ENCODE peak calls at places on chromosomes 7 and 10, in eight cellular contexts. One of them, this sample, is unnamed.
A peak's percentile ranks its signal among the peaks of the same experiment; 100 is the strongest.

GRCh38 chr7:92830532-92831110 is 5.8 kb downstream of the CDK6 start:
- DNase-seq in A549: no peak
- DNase-seq in adrenal gland: no peak
- DNase-seq in pancreas: no peak
- DNase-seq in upper lobe of left lung: no peak
- DNase-seq in neural progenitor cell: no peak
- DNase-seq in GM23338: no peak
- DNase-seq in lung: no peak
- DNase-seq in this sample: no peak

GRCh38 chr7:81514546-81514945 is 255.3 kb downstream of the HGF start:
- DNase-seq in A549: no peak
- DNase-seq in adrenal gland: no peak
- DNase-seq in pancreas: no peak
- DNase-seq in upper lobe of left lung: no peak
- DNase-seq in neural progenitor cell: no peak
- DNase-seq in GM23338: no peak
- DNase-seq in lung: no peak
- DNase-seq in this sample: no peak

GRCh38 chr7:119703895-119704294 is 569.1 kb upstream of the KCND2 start:
- DNase-seq in A549: no peak
- DNase-seq in adrenal gland: no peak
- DNase-seq in pancreas: no peak
- DNase-seq in upper lobe of left lung: no peak
- DNase-seq in neural progenitor cell: no peak
- DNase-seq in GM23338: no peak
- DNase-seq in lung: no peak
- DNase-seq in this sample: no peak

GRCh38 chr7:45592230-45592991 is 18.2 kb downstream of the ADCY1 start:
- DNase-seq in A549: no peak
- DNase-seq in adrenal gland: no peak
- DNase-seq in pancreas: no peak
- DNase-seq in upper lobe of left lung: peak; percentile 13
- DNase-seq in neural progenitor cell: peak; percentile 0
- DNase-seq in GM23338: no peak
- DNase-seq in lung: no peak
- DNase-seq in this sample: no peak

GRCh38 chr7:28093617-28094232 is 86.9 kb downstream of the JAZF1 start:
- DNase-seq in A549: peak; percentile 83
- DNase-seq in adrenal gland: peak; percentile 87
- DNase-seq in pancreas: no peak
- DNase-seq in upper lobe of left lung: peak; percentile 83
- DNase-seq in neural progenitor cell: peak; percentile 90
- DNase-seq in GM23338: peak; percentile 96
- DNase-seq in lung: peak; percentile 60
- DNase-seq in this sample: no peak

GRCh38 chr10:72218329-72218728 is 2.3 kb upstream of the ASCC1 start:
- DNase-seq in A549: no peak
- DNase-seq in adrenal gland: no peak
- DNase-seq in pancreas: no peak
- DNase-seq in upper lobe of left lung: no peak
- DNase-seq in neural progenitor cell: no peak
- DNase-seq in GM23338: no peak
- DNase-seq in lung: no peak
- DNase-seq in this sample: no peak

GRCh38 chr10:126640391-126640790 is 30.1 kb downstream of the C10orf90 start:
- DNase-seq in A549: no peak
- DNase-seq in adrenal gland: no peak
- DNase-seq in pancreas: no peak
- DNase-seq in upper lobe of left lung: no peak
- DNase-seq in neural progenitor cell: no peak
- DNase-seq in GM23338: no peak
- DNase-seq in lung: no peak
- DNase-seq in this sample: no peak

GRCh38 chr7:73991522-73992103 is 36.4 kb upstream of the ELN start:
- DNase-seq in A549: no peak
- DNase-seq in adrenal gland: no peak
- DNase-seq in pancreas: no peak
- DNase-seq in upper lobe of left lung: no peak
- DNase-seq in neural progenitor cell: no peak
- DNase-seq in GM23338: no peak
- DNase-seq in lung: no peak
- DNase-seq in this sample: no peak

GRCh38 chr7:129782257-129783096 is 170.3 kb downstream of the UBE2H start:
- DNase-seq in A549: no peak
- DNase-seq in adrenal gland: no peak
- DNase-seq in pancreas: no peak
- DNase-seq in upper lobe of left lung: no peak
- DNase-seq in neural progenitor cell: peak; percentile 58
- DNase-seq in GM23338: no peak
- DNase-seq in lung: no peak
- DNase-seq in this sample: no peak

GRCh38 chr10:117684673-117685211 is 142.2 kb downstream of the EMX2 start:
- DNase-seq in A549: peak; percentile 40
- DNase-seq in adrenal gland: peak; percentile 37
- DNase-seq in pancreas: no peak
- DNase-seq in upper lobe of left lung: peak; percentile 39
- DNase-seq in neural progenitor cell: peak; percentile 33
- DNase-seq in GM23338: peak; percentile 35
- DNase-seq in lung: peak; percentile 41
- DNase-seq in this sample: no peak

GRCh38 chr10:119355930-119356329 is 148.6 kb downstream of the GRK5 start:
- DNase-seq in A549: peak; percentile 53
- DNase-seq in adrenal gland: no peak
- DNase-seq in pancreas: no peak
- DNase-seq in upper lobe of left lung: no peak
- DNase-seq in neural progenitor cell: no peak
- DNase-seq in GM23338: peak; percentile 43
- DNase-seq in lung: no peak
- DNase-seq in this sample: no peak

GRCh38 chr7:30900803-30901362 is 10.8 kb upstream of the AQP1 start:
- DNase-seq in A549: no peak
- DNase-seq in adrenal gland: no peak
- DNase-seq in pancreas: no peak
- DNase-seq in upper lobe of left lung: no peak
- DNase-seq in neural progenitor cell: no peak
- DNase-seq in GM23338: no peak
- DNase-seq in lung: no peak
- DNase-seq in this sample: no peak

GRCh38 chr7:29771081-29771832 is 35.1 kb upstream of the WIPF3 start:
- DNase-seq in A549: no peak
- DNase-seq in adrenal gland: no peak
- DNase-seq in pancreas: no peak
- DNase-seq in upper lobe of left lung: no peak
- DNase-seq in neural progenitor cell: no peak
- DNase-seq in GM23338: no peak
- DNase-seq in lung: no peak
- DNase-seq in this sample: no peak

GRCh38 chr7:101109368-101109767 is 17.5 kb upstream of the SERPINE1 start:
- DNase-seq in A549: no peak
- DNase-seq in adrenal gland: no peak
- DNase-seq in pancreas: no peak
- DNase-seq in upper lobe of left lung: no peak
- DNase-seq in neural progenitor cell: no peak
- DNase-seq in GM23338: no peak
- DNase-seq in lung: no peak
- DNase-seq in this sample: no peak
- H3K27ac ChIP-seq in A549: peak overlapping the region; percentile 74
- H3K27ac ChIP-seq in adrenal gland: no peak overlapping the region
- H3K27ac ChIP-seq in pancreas: no peak overlapping the region
- H3K27ac ChIP-seq in upper lobe of left lung: no peak overlapping the region
- H3K27ac ChIP-seq in neural progenitor cell: no peak overlapping the region
- H3K27ac ChIP-seq in GM23338: no peak overlapping the region
- H3K27ac ChIP-seq in lung: no peak overlapping the region
- H3K27ac ChIP-seq in this sample: no peak overlapping the region

GRCh38 chr10:31701546-31701945 is 227.1 kb downstream of the ARHGAP12 start:
- DNase-seq in A549: no peak
- DNase-seq in adrenal gland: no peak
- DNase-seq in pancreas: no peak
- DNase-seq in upper lobe of left lung: no peak
- DNase-seq in neural progenitor cell: no peak
- DNase-seq in GM23338: no peak
- DNase-seq in lung: no peak
- DNase-seq in this sample: no peak
- H3K27ac ChIP-seq in A549: no peak overlapping the region
- H3K27ac ChIP-seq in adrenal gland: no peak overlapping the region
- H3K27ac ChIP-seq in pancreas: no peak overlapping the region
- H3K27ac ChIP-seq in upper lobe of left lung: peak overlapping the region; percentile 94
- H3K27ac ChIP-seq in neural progenitor cell: no peak overlapping the region
- H3K27ac ChIP-seq in GM23338: no peak overlapping the region
- H3K27ac ChIP-seq in lung: peak overlapping the region; percentile 41
- H3K27ac ChIP-seq in this sample: peak overlapping the region; percentile 67

GRCh38 chr7:127886248-127886647 is 145.0 kb downstream of the LRRC4 start:
- DNase-seq in A549: no peak
- DNase-seq in adrenal gland: no peak
- DNase-seq in pancreas: no peak
- DNase-seq in upper lobe of left lung: no peak
- DNase-seq in neural progenitor cell: no peak
- DNase-seq in GM23338: no peak
- DNase-seq in lung: no peak
- DNase-seq in this sample: no peak

GRCh38 chr7:127885843-127886242 is 145.4 kb downstream of the LRRC4 start:
- DNase-seq in A549: no peak
- DNase-seq in adrenal gland: peak; percentile 62
- DNase-seq in pancreas: no peak
- DNase-seq in upper lobe of left lung: no peak
- DNase-seq in neural progenitor cell: no peak
- DNase-seq in GM23338: no peak
- DNase-seq in lung: no peak
- DNase-seq in this sample: no peak

GRCh38 chr7:127882313-127882920 is 148.8 kb downstream of the LRRC4 start:
- DNase-seq in A549: no peak
- DNase-seq in adrenal gland: no peak
- DNase-seq in pancreas: no peak
- DNase-seq in upper lobe of left lung: no peak
- DNase-seq in neural progenitor cell: no peak
- DNase-seq in GM23338: no peak
- DNase-seq in lung: no peak
- DNase-seq in this sample: no peak

GRCh38 chr7:127885222-127885772 is 145.9 kb downstream of the LRRC4 start:
- DNase-seq in A549: no peak
- DNase-seq in adrenal gland: no peak
- DNase-seq in pancreas: no peak
- DNase-seq in upper lobe of left lung: no peak
- DNase-seq in neural progenitor cell: no peak
- DNase-seq in GM23338: no peak
- DNase-seq in lung: no peak
- DNase-seq in this sample: no peak

DNA sequence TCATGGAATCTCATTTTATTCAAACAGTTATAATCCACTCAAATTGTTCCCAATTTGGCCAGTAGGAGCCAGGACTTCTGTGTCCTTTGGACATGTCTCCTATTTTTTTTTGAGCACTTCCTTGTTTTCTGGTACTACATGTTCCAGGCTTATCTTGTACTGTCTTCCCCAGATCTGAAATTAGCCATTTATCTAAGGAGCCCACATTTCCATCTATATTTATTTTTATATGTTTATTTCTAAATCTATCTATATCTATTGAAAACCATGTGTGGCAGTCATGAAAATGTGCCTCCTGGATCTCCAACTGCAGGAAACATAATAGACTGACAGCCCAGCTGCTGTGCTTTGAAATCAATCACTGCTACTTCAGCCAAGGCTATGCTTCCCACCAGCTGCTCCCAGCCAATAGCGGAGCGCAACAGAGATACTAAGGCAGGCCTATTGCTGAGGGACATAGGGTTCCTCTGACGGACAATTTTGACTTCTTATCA is 147.1 kb downstream of the LRRC4 start:
- DNase-seq in A549: no peak
- DNase-seq in adrenal gland: peak; percentile 33
- DNase-seq in pancreas: no peak
- DNase-seq in upper lobe of left lung: no peak
- DNase-seq in neural progenitor cell: no peak
- DNase-seq in GM23338: no peak
- DNase-seq in lung: no peak
- DNase-seq in this sample: no peak
- H3K27ac ChIP-seq in A549: no peak overlapping the region
- H3K27ac ChIP-seq in adrenal gland: no peak overlapping the region
- H3K27ac ChIP-seq in pancreas: peak overlapping the region; percentile 42
- H3K27ac ChIP-seq in upper lobe of left lung: no peak overlapping the region
- H3K27ac ChIP-seq in neural progenitor cell: no peak overlapping the region
- H3K27ac ChIP-seq in GM23338: no peak overlapping the region
- H3K27ac ChIP-seq in lung: no peak overlapping the region
- H3K27ac ChIP-seq in this sample: no peak overlapping the region

GRCh38 chr7:148831782-148832181 is 52.3 kb downstream of the EZH2 start:
- DNase-seq in A549: no peak
- DNase-seq in adrenal gland: no peak
- DNase-seq in pancreas: no peak
- DNase-seq in upper lobe of left lung: no peak
- DNase-seq in neural progenitor cell: no peak
- DNase-seq in GM23338: no peak
- DNase-seq in lung: no peak
- DNase-seq in this sample: no peak

GRCh38 chr7:148834605-148835004 is 49.5 kb downstream of the EZH2 start:
- DNase-seq in A549: no peak
- DNase-seq in adrenal gland: no peak
- DNase-seq in pancreas: no peak
- DNase-seq in upper lobe of left lung: no peak
- DNase-seq in neural progenitor cell: no peak
- DNase-seq in GM23338: no peak
- DNase-seq in lung: no peak
- DNase-seq in this sample: no peak

GRCh38 chr7:148835854-148836253 is 48.2 kb downstream of the EZH2 start:
- DNase-seq in A549: no peak
- DNase-seq in adrenal gland: no peak
- DNase-seq in pancreas: no peak
- DNase-seq in upper lobe of left lung: no peak
- DNase-seq in neural progenitor cell: no peak
- DNase-seq in GM23338: no peak
- DNase-seq in lung: no peak
- DNase-seq in this sample: no peak

GRCh38 chr7:148828965-148829364 is 55.1 kb downstream of the EZH2 start:
- DNase-seq in A549: no peak
- DNase-seq in adrenal gland: no peak
- DNase-seq in pancreas: no peak
- DNase-seq in upper lobe of left lung: no peak
- DNase-seq in neural progenitor cell: no peak
- DNase-seq in GM23338: no peak
- DNase-seq in lung: no peak
- DNase-seq in this sample: no peak

GRCh38 chr7:148830897-148831692 is 53.0 kb downstream of the EZH2 start:
- DNase-seq in A549: no peak
- DNase-seq in adrenal gland: no peak
- DNase-seq in pancreas: no peak
- DNase-seq in upper lobe of left lung: no peak
- DNase-seq in neural progenitor cell: no peak
- DNase-seq in GM23338: no peak
- DNase-seq in lung: no peak
- DNase-seq in this sample: no peak
- H3K27ac ChIP-seq in A549: no peak overlapping the region
- H3K27ac ChIP-seq in adrenal gland: no peak overlapping the region
- H3K27ac ChIP-seq in pancreas: no peak overlapping the region
- H3K27ac ChIP-seq in upper lobe of left lung: no peak overlapping the region
- H3K27ac ChIP-seq in neural progenitor cell: no peak overlapping the region
- H3K27ac ChIP-seq in GM23338: peak overlapping the region; percentile 7
- H3K27ac ChIP-seq in lung: no peak overlapping the region
- H3K27ac ChIP-seq in this sample: no peak overlapping the region

DNA sequence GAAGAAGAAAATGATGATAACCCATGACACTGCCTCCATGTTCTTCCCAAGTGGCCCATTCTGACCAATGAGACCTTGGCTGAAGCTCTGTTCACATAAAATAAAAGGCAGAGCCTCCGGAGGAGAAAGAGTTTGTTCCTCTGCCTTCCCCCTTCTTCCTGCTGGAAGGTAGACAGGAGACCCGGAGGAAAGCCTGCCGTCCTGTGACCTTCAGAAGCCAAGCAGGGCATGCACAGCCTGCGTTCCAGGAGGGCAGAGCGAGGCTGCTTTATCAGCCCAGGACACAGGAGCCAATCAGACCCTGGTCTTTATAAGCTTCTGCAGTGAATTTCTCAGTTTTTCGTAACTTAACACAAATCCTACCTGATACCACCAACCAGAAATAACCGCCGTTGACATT is 8.6 kb upstream of the GRID1 start:
- DNase-seq in A549: no peak
- DNase-seq in adrenal gland: no peak
- DNase-seq in pancreas: peak; percentile 2
- DNase-seq in upper lobe of left lung: no peak
- DNase-seq in neural progenitor cell: no peak
- DNase-seq in GM23338: no peak
- DNase-seq in lung: no peak
- DNase-seq in this sample: no peak
- H3K27ac ChIP-seq in A549: no peak overlapping the region
- H3K27ac ChIP-seq in adrenal gland: no peak overlapping the region
- H3K27ac ChIP-seq in pancreas: no peak overlapping the region
- H3K27ac ChIP-seq in upper lobe of left lung: no peak overlapping the region
- H3K27ac ChIP-seq in neural progenitor cell: no peak overlapping the region
- H3K27ac ChIP-seq in GM23338: no peak overlapping the region
- H3K27ac ChIP-seq in lung: no peak overlapping the region
- H3K27ac ChIP-seq in this sample: no peak overlapping the region